ENCODE peak calls at places on chromosome 18, in ten cellular contexts. M is HTR-8/SVneo; A is effector memory CD8-positive, alpha-beta T cell; Y is tibial artery; F is iris pigment epithelial cell; N is globus pallidus; X is NAMALWA; E is GM12878; Z is NCI-H1930; V is IMR-90. S is an unnamed sample.

GRCh38 chr18:79378416-79379250 is 17.1 kb upstream of the NFATC1 start:
- DNase-seq in F (peak; percentile 73), E (peak; percentile 26), Y (peak; percentile 63), V (peak; percentile 74), A (peak; percentile 85), Z (no peak), N (peak; percentile 68), M (peak; percentile 49), X (peak; percentile 68), S (peak; percentile 77)

GRCh38 chr18:11696451-11696850 is 7.4 kb downstream of the GNAL start:
- DNase-seq in F (no peak), E (no peak), N (no peak), Z (no peak), Y (no peak), X (no peak), M (no peak), V (no peak), A (no peak), S (no peak)

GRCh38 chr18:39596891-39597290 is 2031.3 kb upstream of the CELF4 start:
- DNase-seq in N (no peak), Z (no peak), A (no peak), V (no peak), X (no peak), Y (no peak), E (no peak), M (no peak), F (no peak), S (no peak)

GRCh38 chr18:13871701-13872100 is 43.6 kb downstream of the MC2R start:
- DNase-seq in E (no peak), Y (no peak), V (no peak), X (no peak), A (no peak), M (no peak), Z (no peak), F (no peak), N (no peak), S (no peak)

GRCh38 chr18:50675043-50675442 is 115.2 kb downstream of the MAPK4 start:
- DNase-seq in M (no peak), F (no peak), N (no peak), E (no peak), Z (no peak), Y (no peak), V (no peak), A (no peak), X (no peak), S (no peak)

GRCh38 chr18:7139409-7139808 is 21.8 kb upstream of the LAMA1 start:
- DNase-seq in N (no peak), E (no peak), X (no peak), F (no peak), Z (no peak), V (no peak), A (no peak), M (no peak), Y (no peak), S (no peak)

GRCh38 chr18:24514439-24514838 is 54.0 kb downstream of the HRH4 start:
- DNase-seq in Z (no peak), E (no peak), A (no peak), X (peak; percentile 58), N (no peak), F (peak; percentile 67), M (peak; percentile 21), Y (no peak), V (peak; percentile 54), S (peak; percentile 40)

GRCh38 chr18:51513525-51513924 is 316.0 kb upstream of the MEX3C start:
- DNase-seq in M (no peak), A (no peak), N (no peak), Z (no peak), Y (no peak), V (no peak), E (no peak), X (no peak), F (no peak), S (no peak)

GRCh38 chr18:48834421-48835011 is 116.2 kb downstream of the SMAD7 start:
- DNase-seq in V (peak; percentile 96), N (no peak), Z (no peak), M (peak; percentile 84), F (peak; percentile 93), A (peak; percentile 71), E (peak; percentile 81), X (peak; percentile 63), Y (peak; percentile 91), S (peak; percentile 93)

GRCh38 chr18:63157293-63158011 is 162.1 kb downstream of the BCL2 start:
- DNase-seq in N (no peak), Z (no peak), E (peak; percentile 84), Y (no peak), M (no peak), V (no peak), A (peak; percentile 27), F (no peak), X (no peak), S (no peak)

GRCh38 chr18:11246466-11246865 is 97.1 kb upstream of the PIEZO2 start:
- DNase-seq in X (no peak), E (no peak), F (peak; percentile 26), A (no peak), Y (no peak), V (peak; percentile 33), M (no peak), N (no peak), Z (no peak), S (peak; percentile 25)

GRCh38 chr18:26549103-26549485 is 741 bp upstream of the KCTD1 start:
- DNase-seq in E (no peak), F (peak; percentile 65), M (no peak), Z (peak; percentile 9), Y (peak; percentile 28), N (peak; percentile 21), V (peak; percentile 31), A (peak; percentile 1), X (peak; percentile 38), S (peak; percentile 59)

GRCh38 chr18:3456686-3457069 is 6.7 kb downstream of the TGIF1 start:
- DNase-seq in A (no peak), N (no peak), Z (no peak), F (no peak), X (no peak), Y (no peak), V (no peak), M (no peak), E (no peak), S (no peak)

GRCh38 chr18:56120781-56121180 is 517.6 kb downstream of the TXNL1 start:
- DNase-seq in F (no peak), V (no peak), N (no peak), Y (no peak), M (no peak), Z (no peak), A (no peak), X (no peak), E (no peak), S (no peak)

GRCh38 chr18:41938445-41938844 is 16.6 kb upstream of the PIK3C3 start:
- DNase-seq in Y (no peak), V (peak; percentile 97), A (no peak), M (no peak), Z (no peak), X (peak; percentile 15), N (no peak), E (no peak), F (peak; percentile 98), S (peak; percentile 95)

GRCh38 chr18:58714821-58715220 is 43.6 kb downstream of the MALT1 start:
- DNase-seq in Y (no peak), F (no peak), V (no peak), M (no peak), A (no peak), X (no peak), Z (no peak), E (no peak), N (no peak), S (no peak)

S was measured in cardiac fibroblast.